ENCODE peak calls at places on chromosomes 5 and 9, in four cellular contexts. B is NCI-H1417, U is OCI-M1, C is T-helper 17 cell. T is an unnamed sample.

GRCh38 chr5:138272681-138273080 is 1.7 kb downstream of the GFRA3 start:
- DNase-seq in B (no peak), U (no peak), C (no peak), T (no peak)

GRCh38 chr9:98994226-98995058 is 50.7 kb downstream of the COL15A1 start:
- DNase-seq in B (no peak), U (no peak), C (no peak), T (no peak)

GRCh38 chr9:95143591-95144561 is 173.6 kb downstream of the FANCC start:
- DNase-seq in B (no peak), U (no peak), C (no peak), T (no peak)

GRCh38 chr5:125536582-125536981 is 790.1 kb upstream of the ZNF608 start:
- DNase-seq in B (no peak), U (no peak), C (no peak), T (no peak)

GRCh38 chr5:92674322-92674721 is 906.7 kb downstream of the NR2F1-AS1 start:
- DNase-seq in B (no peak), U (no peak), C (no peak), T (no peak)

GRCh38 chr9:5389109-5389732 is 48.5 kb downstream of the PLGRKT start:
- DNase-seq in B (no peak), U (peak), C (no peak), T (no peak)

GRCh38 chr5:94893404-94894145 is 275.1 kb downstream of the SLF1 start:
- DNase-seq in B (peak), U (peak), C (no peak), T (peak)

GRCh38 chr9:130715270-130716077 is 21.9 kb downstream of the EXOSC2 start:
- DNase-seq in B (no peak), U (no peak), C (no peak), T (no peak)

GRCh38 chr9:89077519-89077918 is 86.3 kb downstream of the S1PR3 start:
- DNase-seq in B (no peak), U (peak), C (no peak), T (no peak)

GRCh38 chr9:19564396-19565061 is 155.7 kb downstream of the ACER2 start:
- DNase-seq in B (no peak), U (no peak), C (no peak), T (no peak)

GRCh38 chr9:116756995-116757394 is 69.9 kb downstream of the TRIM32 start:
- DNase-seq in B (no peak), U (no peak), C (no peak), T (no peak)

GRCh38 chr5:127092690-127093089 is 19.4 kb upstream of the C5orf63 start:
- DNase-seq in B (peak), U (no peak), C (no peak), T (no peak)

GRCh38 chr5:169577966-169578365 is 5.6 kb upstream of the SPDL1 start:
- DNase-seq in B (peak), U (peak), C (no peak), T (no peak)

GRCh38 chr9:20307662-20308061 is 314.6 kb downstream of the MLLT3 start:
- DNase-seq in B (no peak), U (no peak), C (no peak), T (no peak)

GRCh38 chr9:20219437-20219836 is 402.9 kb downstream of the MLLT3 start:
- DNase-seq in B (no peak), U (no peak), C (no peak), T (no peak)

GRCh38 chr9:138024831-138025291 is 147.3 kb downstream of the CACNA1B start:
- DNase-seq in B (no peak), U (no peak), C (no peak), T (no peak)

GRCh38 chr5:67003906-67004729 is 192.5 kb downstream of the CD180 start:
- DNase-seq in B (peak), U (peak), C (peak), T (peak)

GRCh38 chr5:149824851-149825250 is 94.7 kb downstream of the PPARGC1B start:
- DNase-seq in B (no peak), U (no peak), C (no peak), T (no peak)

GRCh38 chr9:6567140-6567591 is 78.4 kb downstream of the GLDC start:
- DNase-seq in B (no peak), U (no peak), C (no peak), T (peak)

GRCh38 chr9:23342296-23342695 is 483.7 kb downstream of the ELAVL2 start:
- DNase-seq in B (no peak), U (peak), C (no peak), T (no peak)

GRCh38 chr5:62341783-62342475 is 35.9 kb downstream of the KIF2A start:
- DNase-seq in B (peak), U (no peak), C (no peak), T (no peak)

GRCh38 chr9:87722393-87722792 is 3.5 kb upstream of the CTSL start:
- DNase-seq in B (no peak), U (no peak), C (no peak), T (no peak)

GRCh38 chr5:96997265-96997859 is 61.5 kb downstream of the LNPEP start:
- DNase-seq in B (peak), U (peak), C (no peak), T (peak)

GRCh38 chr9:86945868-86946711 is 1.2 kb downstream of the GAS1 start:
- DNase-seq in B (no peak), U (no peak), C (peak), T (peak)

GRCh38 chr9:119026120-119026519 is 343.1 kb downstream of the BRINP1 start:
- DNase-seq in B (no peak), U (no peak), C (no peak), T (no peak)

GRCh38 chr9:126126012-126126411 is 200.6 kb upstream of the MVB12B start:
- DNase-seq in B (no peak), U (no peak), C (no peak), T (no peak)

GRCh38 chr5:156201793-156202388 is 125.1 kb upstream of the SGCD start:
- DNase-seq in B (no peak), U (no peak), C (no peak), T (no peak)

GRCh38 chr5:149298163-149298562 is 26.5 kb downstream of the AFAP1L1 start:
- DNase-seq in B (no peak), U (no peak), C (no peak), T (no peak)

GRCh38 chr9:105503873-105504272 is 54.1 kb upstream of the FKTN start:
- DNase-seq in B (no peak), U (peak), C (no peak), T (no peak)

GRCh38 chr5:7682379-7682778 is 168.6 kb downstream of the CFAP90 start:
- DNase-seq in B (no peak), U (no peak), C (no peak), T (no peak)

GRCh38 chr5:58998539-58998938 is 415.7 kb downstream of the RAB3C start:
- DNase-seq in B (no peak), U (no peak), C (no peak), T (no peak)

GRCh38 chr9:121816845-121817450 is 165.5 kb downstream of the DAB2IP start:
- DNase-seq in B (no peak), U (no peak), C (no peak), T (no peak)

GRCh38 chr9:71819115-71819739 is 50.9 kb upstream of the CEMIP2 start:
- DNase-seq in B (peak), U (peak), C (no peak), T (peak)

GRCh38 chr5:36722913-36723312 is 116.5 kb downstream of the SLC1A3 start:
- DNase-seq in B (no peak), U (peak), C (no peak), T (peak)

GRCh38 chr5:16921246-16921645 is 14.8 kb downstream of the MYO10 start:
- DNase-seq in B (no peak), U (no peak), C (no peak), T (no peak)

GRCh38 chr9:18208166-18209059 is 265.5 kb upstream of the ADAMTSL1 start:
- DNase-seq in B (no peak), U (peak), C (no peak), T (peak)

GRCh38 chr9:2854617-2855016 is 10.7 kb upstream of the PUM3 start:
- DNase-seq in B (no peak), U (no peak), C (no peak), T (no peak)

GRCh38 chr5:93164690-93165089 is 416.3 kb downstream of the NR2F1-AS1 start:
- DNase-seq in B (no peak), U (no peak), C (no peak), T (no peak)

GRCh38 chr5:16461782-16462181 is 3.8 kb downstream of the ZNF622 start:
- DNase-seq in B (no peak), U (no peak), C (no peak), T (no peak)

T was measured in erythroblast.